ENCODE peak calls at places on chromosome 5, in six cellular contexts. One of them, this sample, is unnamed.

GRCh38 chr5:139844472-139845145 is 49.0 kb downstream of the PSD2 start:
- DNase-seq in IMR-90: peak; percentile 64
- DNase-seq in neuronal stem cell: peak; percentile 72
- DNase-seq in H9: peak; percentile 91
- DNase-seq in H1: peak; percentile 64
- DNase-seq in mesendoderm: peak; percentile 87
- DNase-seq in this sample: peak; percentile 71

GRCh38 chr5:142735323-142736246 is 34.6 kb upstream of the ARHGAP26 start:
- DNase-seq in IMR-90: no peak
- DNase-seq in neuronal stem cell: no peak
- DNase-seq in H9: no peak
- DNase-seq in H1: no peak
- DNase-seq in mesendoderm: no peak
- DNase-seq in this sample: no peak

GRCh38 chr5:158461240-158461854 is 602.4 kb upstream of the CLINT1 start:
- DNase-seq in IMR-90: no peak
- DNase-seq in neuronal stem cell: no peak
- DNase-seq in H9: no peak
- DNase-seq in H1: no peak
- DNase-seq in mesendoderm: no peak
- DNase-seq in this sample: no peak

GRCh38 chr5:55636711-55637110 is 75.4 kb downstream of the SLC38A9 start:
- DNase-seq in IMR-90: peak; percentile 12
- DNase-seq in neuronal stem cell: no peak
- DNase-seq in H9: no peak
- DNase-seq in H1: no peak
- DNase-seq in mesendoderm: peak; percentile 87
- DNase-seq in this sample: peak; percentile 57

GRCh38 chr5:128358826-128359225 is 179.2 kb downstream of the FBN2 start:
- DNase-seq in IMR-90: peak; percentile 23
- DNase-seq in neuronal stem cell: no peak
- DNase-seq in H9: no peak
- DNase-seq in H1: no peak
- DNase-seq in mesendoderm: no peak
- DNase-seq in this sample: no peak

GRCh38 chr5:140311011-140311467 is 8.1 kb upstream of the PFDN1 start:
- DNase-seq in IMR-90: peak; percentile 96
- DNase-seq in neuronal stem cell: no peak
- DNase-seq in H9: no peak
- DNase-seq in H1: no peak
- DNase-seq in mesendoderm: peak; percentile 64
- DNase-seq in this sample: peak; percentile 96

GRCh38 chr5:179387151-179388110 is 42.2 kb upstream of the ADAMTS2 start:
- DNase-seq in IMR-90: no peak
- DNase-seq in neuronal stem cell: no peak
- DNase-seq in H9: peak; percentile 18
- DNase-seq in H1: no peak
- DNase-seq in mesendoderm: no peak
- DNase-seq in this sample: no peak

GRCh38 chr5:134523543-134524136 is 1.8 kb upstream of the JADE2 start:
- DNase-seq in IMR-90: no peak
- DNase-seq in neuronal stem cell: no peak
- DNase-seq in H9: no peak
- DNase-seq in H1: no peak
- DNase-seq in mesendoderm: peak; percentile 32
- DNase-seq in this sample: no peak

GRCh38 chr5:150441813-150442698 is 7.5 kb downstream of the RPS14 start:
- DNase-seq in IMR-90: no peak
- DNase-seq in neuronal stem cell: no peak
- DNase-seq in H9: peak; percentile 59
- DNase-seq in H1: no peak
- DNase-seq in mesendoderm: no peak
- DNase-seq in this sample: no peak

DNA sequence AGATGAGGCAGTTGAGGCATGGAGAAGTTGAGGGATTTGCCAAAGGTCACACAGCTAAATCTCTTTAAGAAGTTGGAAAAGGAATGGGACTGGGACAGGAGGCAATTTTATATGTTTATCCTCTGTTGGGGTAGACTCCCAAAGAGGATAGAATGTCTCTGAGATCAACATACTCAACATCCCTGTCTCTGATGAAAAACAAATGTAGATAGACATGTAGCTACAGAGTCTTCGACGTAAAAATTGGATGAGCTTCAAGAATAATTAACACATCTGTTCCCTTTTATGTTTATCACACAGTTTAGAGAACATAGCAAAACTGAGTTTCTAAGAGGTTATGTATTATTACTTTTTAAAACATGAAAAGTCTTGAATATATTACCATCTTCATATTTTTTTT is 204.6 kb upstream of the CD180 start:
- DNase-seq in IMR-90: no peak
- DNase-seq in neuronal stem cell: no peak
- DNase-seq in H9: no peak
- DNase-seq in H1: no peak
- DNase-seq in mesendoderm: no peak
- DNase-seq in this sample: no peak
- H3K18ac ChIP-seq in IMR-90: no peak overlapping the region
- H3K18ac ChIP-seq in neuronal stem cell: no peak overlapping the region
- H3K18ac ChIP-seq in H9: no peak overlapping the region
- H3K18ac ChIP-seq in H1: no peak overlapping the region
- H3K18ac ChIP-seq in mesendoderm: no peak overlapping the region
- H3K18ac ChIP-seq in this sample: no peak overlapping the region

DNA sequence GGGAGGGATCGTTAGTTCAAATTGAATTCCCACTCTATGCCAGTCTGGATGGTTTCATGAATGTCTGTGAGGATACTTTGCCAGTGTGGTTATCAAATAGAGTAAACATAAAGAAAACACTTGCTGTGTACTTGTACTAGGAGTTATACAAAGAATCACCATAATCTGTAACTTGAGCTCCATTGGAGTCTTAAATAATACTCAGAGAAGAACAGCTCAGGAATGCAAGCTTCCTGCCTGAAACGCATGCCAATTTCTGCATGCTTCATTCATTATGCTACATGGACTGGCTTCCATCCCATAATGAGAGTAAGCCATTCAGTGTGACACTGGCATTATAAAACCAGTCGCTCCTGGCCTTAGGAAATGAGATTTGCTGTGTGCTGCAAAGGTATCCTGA is 351.4 kb downstream of the SEMA5A start:
- DNase-seq in IMR-90: peak; percentile 75
- DNase-seq in neuronal stem cell: no peak
- DNase-seq in H9: no peak
- DNase-seq in H1: no peak
- DNase-seq in mesendoderm: no peak
- DNase-seq in this sample: no peak
- H3K4me2 ChIP-seq in IMR-90: no peak overlapping the region
- H3K4me2 ChIP-seq in neuronal stem cell: no peak overlapping the region
- H3K4me2 ChIP-seq in H9: no peak overlapping the region
- H3K4me2 ChIP-seq in H1: no peak overlapping the region
- H3K4me2 ChIP-seq in mesendoderm: no peak overlapping the region
- H3K4me2 ChIP-seq in this sample: no peak overlapping the region

DNA sequence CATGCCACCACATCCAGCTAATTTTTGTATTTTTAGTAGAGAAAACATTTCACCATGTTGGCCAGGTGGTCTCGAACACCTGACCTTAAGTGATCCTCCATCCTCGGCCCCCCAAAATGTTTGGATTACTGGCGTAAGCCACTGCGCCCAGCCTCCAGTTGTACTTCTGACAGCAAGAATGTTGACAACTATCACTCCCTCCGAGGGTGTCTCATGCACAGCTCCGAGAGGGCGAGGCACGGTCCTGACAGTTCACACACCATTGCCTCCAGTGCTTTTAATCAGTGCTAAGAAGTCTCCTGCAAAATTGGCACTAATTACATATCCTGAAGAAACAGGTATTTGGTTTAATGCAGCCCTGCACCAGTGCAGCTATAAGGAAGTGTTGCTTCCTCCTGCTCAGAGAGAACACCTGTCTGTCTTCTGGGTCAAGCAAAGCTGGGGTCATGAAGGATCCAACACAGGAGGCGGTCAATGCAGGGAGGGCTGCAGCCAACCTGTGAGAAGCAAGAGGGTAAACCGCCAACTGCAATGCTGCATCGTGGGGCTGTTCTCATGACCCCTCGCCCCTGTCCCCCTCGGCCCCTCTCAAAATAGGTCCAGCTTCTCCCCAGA is 184.0 kb downstream of the MED10 start:
- DNase-seq in IMR-90: no peak
- DNase-seq in neuronal stem cell: no peak
- DNase-seq in H9: no peak
- DNase-seq in H1: no peak
- DNase-seq in mesendoderm: no peak
- DNase-seq in this sample: no peak
- H3K18ac ChIP-seq in IMR-90: no peak overlapping the region
- H3K18ac ChIP-seq in neuronal stem cell: no peak overlapping the region
- H3K18ac ChIP-seq in H9: peak overlapping the region; percentile 12
- H3K18ac ChIP-seq in H1: no peak overlapping the region
- H3K18ac ChIP-seq in mesendoderm: no peak overlapping the region
- H3K18ac ChIP-seq in this sample: no peak overlapping the region

GRCh38 chr5:135934939-135935338 is 19.8 kb downstream of the LECT2 start:
- DNase-seq in IMR-90: peak; percentile 29
- DNase-seq in neuronal stem cell: no peak
- DNase-seq in H9: no peak
- DNase-seq in H1: no peak
- DNase-seq in mesendoderm: no peak
- DNase-seq in this sample: peak; percentile 16

GRCh38 chr5:135930029-135930948 is 24.5 kb downstream of the LECT2 start:
- DNase-seq in IMR-90: no peak
- DNase-seq in neuronal stem cell: peak; percentile 24
- DNase-seq in H9: peak; percentile 84
- DNase-seq in H1: peak; percentile 27
- DNase-seq in mesendoderm: peak; percentile 67
- DNase-seq in this sample: no peak

GRCh38 chr5:135930949-135931295 is 23.9 kb downstream of the LECT2 start:
- DNase-seq in IMR-90: no peak
- DNase-seq in neuronal stem cell: peak; percentile 18
- DNase-seq in H9: peak; percentile 35
- DNase-seq in H1: no peak
- DNase-seq in mesendoderm: no peak
- DNase-seq in this sample: no peak
- H3K4me2 ChIP-seq in IMR-90: no peak overlapping the region
- H3K4me2 ChIP-seq in neuronal stem cell: peak overlapping the region; percentile 77
- H3K4me2 ChIP-seq in H9: peak overlapping the region; percentile 83
- H3K4me2 ChIP-seq in H1: peak overlapping the region; percentile 79
- H3K4me2 ChIP-seq in mesendoderm: peak overlapping the region; percentile 52
- H3K4me2 ChIP-seq in this sample: peak overlapping the region; percentile 37

DNA sequence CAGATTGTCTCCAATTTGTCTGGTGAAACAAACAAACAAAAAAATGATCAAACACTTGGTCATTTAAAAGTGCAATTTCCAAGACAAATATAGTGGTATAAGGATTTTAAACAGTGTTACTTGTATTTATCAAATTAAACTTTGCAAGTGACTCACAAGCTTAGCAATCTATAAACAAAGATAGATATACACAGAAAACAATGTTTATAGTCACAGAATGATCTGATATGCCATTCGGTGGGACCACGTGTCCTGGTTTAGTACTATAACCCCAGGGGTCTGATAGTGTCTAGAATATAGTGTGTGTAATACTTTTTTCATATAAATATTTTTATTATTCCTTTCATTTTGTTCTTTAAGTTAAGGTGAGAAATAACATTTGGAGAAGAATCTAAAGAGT is 91.3 kb downstream of the DPYSL3 start:
- DNase-seq in IMR-90: peak; percentile 47
- DNase-seq in neuronal stem cell: no peak
- DNase-seq in H9: no peak
- DNase-seq in H1: no peak
- DNase-seq in mesendoderm: no peak
- DNase-seq in this sample: no peak
- H3K18ac ChIP-seq in IMR-90: peak overlapping the region; percentile 64
- H3K18ac ChIP-seq in neuronal stem cell: no peak overlapping the region
- H3K18ac ChIP-seq in H9: no peak overlapping the region
- H3K18ac ChIP-seq in H1: no peak overlapping the region
- H3K18ac ChIP-seq in mesendoderm: no peak overlapping the region
- H3K18ac ChIP-seq in this sample: no peak overlapping the region